ENCODE peak calls at places on chromosomes 2 and 18, in nine cellular contexts. Z is cardiac fibroblast, G is MM.1S, O is tibial artery, S is fibroblast of lung, H is hepatocyte, N is coronary artery, E is suprapubic skin, K is astrocyte of the cerebellum. D is an unnamed sample.

GRCh38 chr2:13822365-13822764 is 810.2 kb upstream of the LRATD1 start:
- DNase-seq in O (no peak), Z (no peak), G (no peak), N (no peak), K (no peak), H (no peak), S (no peak), E (no peak), D (no peak)

GRCh38 chr2:47207614-47208013 is 52.5 kb upstream of the STPG4 start:
- DNase-seq in O (no peak), K (no peak), S (no peak), Z (no peak), N (no peak), H (no peak), E (no peak), G (no peak), D (no peak)

GRCh38 chr2:38406597-38407110 is 29.6 kb upstream of the ATL2 start:
- DNase-seq in Z (peak; percentile 81), S (no peak), H (no peak), E (no peak), N (no peak), G (no peak), O (no peak), K (no peak), D (peak; percentile 52)

GRCh38 chr2:178859760-178860159 is 52.5 kb upstream of the TTN start:
- DNase-seq in Z (no peak), G (no peak), N (no peak), K (no peak), E (no peak), S (no peak), O (no peak), H (peak; percentile 7), D (no peak)

GRCh38 chr2:47070155-47070919 is 84.8 kb downstream of the STPG4 start:
- DNase-seq in O (no peak), S (peak; percentile 35), N (no peak), H (no peak), G (no peak), Z (no peak), E (no peak), K (no peak), D (no peak)

GRCh38 chr2:44833123-44834069 is 108.1 kb upstream of the SIX3 start:
- DNase-seq in G (no peak), E (no peak), Z (peak; percentile 27), H (no peak), S (peak; percentile 14), N (peak; percentile 19), K (no peak), O (no peak), D (peak; percentile 38)

GRCh38 chr2:21356076-21356856 is 232.5 kb downstream of the TDRD15 start:
- DNase-seq in K (no peak), N (no peak), E (no peak), Z (no peak), O (no peak), H (no peak), G (no peak), S (no peak), D (no peak)

GRCh38 chr18:44936485-44936884 is 255.8 kb downstream of the SETBP1 start:
- DNase-seq in K (no peak), Z (no peak), N (no peak), E (no peak), G (no peak), S (no peak), O (no peak), H (no peak), D (no peak)

GRCh38 chr2:47357475-47357874 is 45.5 kb upstream of the MSH2 start:
- DNase-seq in G (no peak), O (no peak), H (peak; percentile 87), E (no peak), S (peak; percentile 89), K (peak; percentile 57), Z (peak; percentile 77), N (no peak), D (peak; percentile 82)

GRCh38 chr2:109407401-109408335 is 206.1 kb downstream of the SEPTIN10 start:
- DNase-seq in Z (no peak), N (no peak), S (no peak), K (no peak), G (no peak), E (no peak), O (no peak), H (no peak), D (no peak)

GRCh38 chr2:40512246-40512645 is 60.4 kb upstream of the SLC8A1 start:
- DNase-seq in G (no peak), S (no peak), Z (no peak), K (no peak), N (no peak), O (no peak), E (no peak), H (no peak), D (peak; percentile 30)

GRCh38 chr2:203751886-203752285 is 45.4 kb downstream of the CD28 start:
- DNase-seq in O (no peak), G (no peak), K (no peak), S (peak; percentile 44), N (no peak), H (no peak), E (no peak), Z (peak; percentile 73), D (peak; percentile 48)

GRCh38 chr2:5691659-5692529 is at the start of gene SOX11:
- DNase-seq in O (no peak), S (peak; percentile 95), N (no peak), H (peak; percentile 97), Z (no peak), E (no peak), K (peak; percentile 89), G (no peak), D (no peak)
- TF ChIP-seq CTCF in O (no peak), S (no peak), N (no peak), H (peak; percentile 52), Z (no peak), E (no peak), K (peak; percentile 53), G (no peak), D (no peak)

GRCh38 chr2:84889332-84889731 is 8.4 kb upstream of the TRABD2A start:
- DNase-seq in O (no peak), S (no peak), K (no peak), Z (no peak), H (no peak), G (no peak), E (no peak), N (no peak), D (no peak)
- H3K4me3 ChIP-seq in O (peak overlapping the region; percentile 16), S (no peak overlapping the region), K (no peak overlapping the region), Z (no peak overlapping the region), H (no peak overlapping the region), G (peak overlapping the region; percentile 26), E (peak overlapping the region; percentile 31), N (peak overlapping the region; percentile 32), D (no peak overlapping the region)

GRCh38 chr2:223460774-223461211 is 141.4 kb downstream of the SCG2 start:
- DNase-seq in O (no peak), K (no peak), S (peak; percentile 76), H (no peak), G (no peak), Z (peak; percentile 84), N (no peak), E (no peak), D (peak; percentile 89)

GRCh38 chr2:223464071-223464470 is 138.1 kb downstream of the SCG2 start:
- DNase-seq in H (no peak), G (no peak), E (no peak), O (no peak), K (no peak), Z (peak; percentile 63), N (no peak), S (peak; percentile 73), D (peak; percentile 84)

GRCh38 chr2:223457301-223457700 is 144.9 kb downstream of the SCG2 start:
- DNase-seq in O (no peak), N (no peak), E (no peak), G (no peak), Z (no peak), K (no peak), H (no peak), S (peak; percentile 38), D (peak; percentile 74)

GRCh38 chr2:223459328-223459939 is 142.7 kb downstream of the SCG2 start:
- DNase-seq in N (no peak), K (no peak), E (no peak), H (peak; percentile 41), S (peak; percentile 38), Z (peak; percentile 67), G (no peak), O (no peak), D (peak; percentile 65)
- TF ChIP-seq CTCF in N (no peak), K (no peak), E (no peak), H (peak; percentile 55), S (no peak), Z (peak; percentile 26), G (peak; percentile 16), O (peak; percentile 35), D (peak; percentile 43)

DNA sequence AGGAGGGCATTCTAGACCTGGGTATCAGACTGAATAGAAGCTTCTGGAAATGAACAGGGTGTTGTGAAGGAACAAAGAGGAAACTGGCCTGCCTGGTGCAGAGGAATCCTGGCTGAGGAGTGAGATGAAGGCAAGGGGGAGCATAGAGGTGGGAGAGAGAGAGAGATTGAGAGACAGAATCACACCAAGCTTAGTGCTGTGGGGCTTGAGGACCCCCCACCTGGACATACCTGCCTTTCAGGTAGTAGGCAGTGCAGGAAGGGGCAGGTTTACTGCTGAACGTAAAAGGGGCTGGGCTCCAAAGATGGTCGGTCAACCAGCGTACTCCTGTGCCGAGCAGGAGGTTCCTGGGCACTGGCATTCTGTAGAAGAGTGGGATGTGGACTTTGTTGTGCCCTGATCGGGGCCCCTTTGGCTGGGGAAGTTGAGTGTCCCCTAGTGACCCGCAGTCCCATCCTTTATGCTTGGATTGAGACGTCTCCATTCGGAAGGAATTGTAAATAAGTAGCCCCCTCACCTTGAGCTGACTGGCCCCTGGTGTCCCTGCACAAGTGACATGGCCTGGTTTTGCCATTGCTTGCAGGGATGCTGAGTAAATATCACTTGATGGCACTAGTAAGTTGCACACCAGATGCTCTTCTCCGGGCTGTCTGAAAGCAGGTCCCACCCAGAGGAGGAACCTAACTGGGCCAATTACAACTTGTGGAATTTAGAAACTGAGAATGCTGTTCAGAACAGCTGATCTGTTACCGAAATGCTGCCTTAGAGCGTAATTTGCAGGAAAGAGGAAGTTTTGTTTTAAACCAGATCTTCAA is 1.4 kb downstream of the UBE2F start:
- DNase-seq in Z (peak; percentile 76), K (no peak), G (peak; percentile 89), O (peak; percentile 58), E (peak; percentile 40), N (no peak), S (peak; percentile 39), H (peak; percentile 50), D (peak; percentile 79)
- H3K4me3 ChIP-seq in Z (peak overlapping the region; percentile 84), K (peak overlapping the region; percentile 73), G (peak overlapping the region; percentile 82), O (peak overlapping the region; percentile 82), E (peak overlapping the region; percentile 81), N (peak overlapping the region; percentile 96), S (peak overlapping the region; percentile 80), H (peak overlapping the region; percentile 60), D (peak overlapping the region; percentile 74)

DNA sequence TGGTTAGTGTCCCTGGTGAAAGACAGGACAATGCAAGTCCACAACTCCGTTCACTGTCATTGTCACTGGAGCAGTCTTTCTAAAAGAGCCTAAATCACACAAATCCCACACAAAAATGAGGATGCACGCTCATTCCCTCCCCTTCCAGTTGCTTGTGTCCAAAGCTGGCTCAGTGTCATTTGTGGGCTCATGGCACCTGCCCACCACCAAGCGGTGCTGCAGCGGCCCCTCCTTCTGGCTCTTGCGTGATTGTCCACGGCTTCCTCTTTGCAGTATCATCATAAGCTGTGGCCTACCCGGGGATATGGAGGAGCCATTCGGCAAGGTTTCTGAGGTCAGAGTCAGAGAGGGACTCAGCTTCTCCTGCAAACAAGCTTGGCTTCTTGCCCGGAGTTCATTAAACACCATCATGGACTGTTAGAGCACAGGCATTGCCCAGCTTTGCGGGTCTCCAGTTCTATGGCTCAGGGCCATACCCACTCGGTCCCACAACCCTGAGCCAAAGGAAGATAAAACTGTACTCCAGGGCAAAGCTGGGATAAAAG is 179.4 kb upstream of the AGAP1 start:
- DNase-seq in E (no peak), N (no peak), Z (no peak), H (no peak), O (no peak), S (peak; percentile 6), K (no peak), G (no peak), D (peak; percentile 23)
- TF ChIP-seq CTCF in E (no peak), N (no peak), Z (no peak), H (no peak), O (no peak), S (no peak), K (peak; percentile 4), G (no peak), D (no peak)